ENCODE peak calls at places on chromosomes 5 and 9, in eight cellular contexts. V is hippocampal formation; S is T-helper 9 cell; B is AG10803; G is A549; Z is NAMALWA; H is activated T-helper 1 cell treated with anti-CD3 and anti-CD28 coated beads, Interleukin-2, amount 50 U/mL, for 16 hours; K is mesothelial cell of epicardium. A is an unnamed sample.

GRCh38 chr5:139415221-139415861 is 11.5 kb upstream of the SPATA24 start:
- DNase-seq in V (peak; percentile 90), S (no peak), B (no peak), G (no peak), Z (no peak), H (no peak), K (no peak), A (no peak)

GRCh38 chr5:97231025-97231636 is 48.1 kb upstream of the RIOK2 start:
- DNase-seq in V (peak; percentile 91), S (no peak), B (peak; percentile 83), G (peak; percentile 73), Z (peak; percentile 84), H (no peak), K (no peak), A (no peak)

GRCh38 chr5:139660105-139660915 is 12.2 kb downstream of the CXXC5 start:
- DNase-seq in V (peak; percentile 89), S (no peak), B (peak; percentile 55), G (peak; percentile 68), Z (no peak), H (no peak), K (no peak), A (no peak)

GRCh38 chr5:10580531-10581423 is 16.9 kb downstream of the ANKRD33B start:
- DNase-seq in V (no peak), S (no peak), B (no peak), G (no peak), Z (no peak), H (no peak), K (no peak), A (no peak)

GRCh38 chr5:131550606-131551005 is 84.4 kb downstream of the RAPGEF6 start:
- DNase-seq in V (no peak), S (no peak), B (no peak), G (no peak), Z (no peak), H (no peak), K (no peak), A (no peak)

GRCh38 chr5:62938927-62939326 is 360.3 kb downstream of the LRRC70 start:
- DNase-seq in V (no peak), S (no peak), B (no peak), G (no peak), Z (no peak), H (no peak), K (no peak), A (no peak)

GRCh38 chr9:7988644-7989280 is 189.2 kb upstream of the DMAC1 start:
- DNase-seq in V (no peak), S (no peak), B (no peak), G (no peak), Z (no peak), H (no peak), K (no peak), A (no peak)

GRCh38 chr5:151678713-151679112 is 8.0 kb downstream of the SPARC start:
- DNase-seq in V (no peak), S (no peak), B (no peak), G (no peak), Z (no peak), H (no peak), K (no peak), A (no peak)

GRCh38 chr9:136995772-136996308 is 528 bp downstream of the CLIC3 start:
- DNase-seq in V (no peak), S (no peak), B (peak; percentile 36), G (no peak), Z (no peak), H (no peak), K (no peak), A (no peak)

GRCh38 chr9:16180546-16180945 is 627.7 kb downstream of the CCDC171 start:
- DNase-seq in V (no peak), S (no peak), B (peak; percentile 71), G (peak; percentile 45), Z (no peak), H (no peak), K (no peak), A (no peak)

GRCh38 chr9:37371565-37372464 is 50.7 kb upstream of the GRHPR start:
- DNase-seq in V (no peak), S (no peak), B (peak; percentile 36), G (no peak), Z (peak; percentile 75), H (no peak), K (no peak), A (no peak)

A was measured in T follicular helper cell.